ENCODE peak calls at places on chromosomes 3 and 15, in four cellular contexts. One of them, this sample, is unnamed.

GRCh38 chr3:66140763-66141372 is 79.9 kb upstream of the SLC25A26 start:
- DNase-seq in GM23248: peak; percentile 6
- DNase-seq in Calu3: peak; percentile 47
- DNase-seq in activated CD4-positive, alpha-beta T cell treated with anti-CD3 and anti-CD28 coated beads for 4 hours: no peak
- DNase-seq in this sample: no peak

GRCh38 chr15:82952156-82953081 is at the start of gene HOMER2:
- DNase-seq in GM23248: peak; percentile 69
- DNase-seq in Calu3: peak; percentile 68
- DNase-seq in activated CD4-positive, alpha-beta T cell treated with anti-CD3 and anti-CD28 coated beads for 4 hours: no peak
- DNase-seq in this sample: peak; percentile 27

GRCh38 chr3:148992027-148992634 is 791 bp downstream of the GYG1 start:
- DNase-seq in GM23248: peak; percentile 78
- DNase-seq in Calu3: peak; percentile 68
- DNase-seq in activated CD4-positive, alpha-beta T cell treated with anti-CD3 and anti-CD28 coated beads for 4 hours: peak; percentile 39
- DNase-seq in this sample: peak; percentile 27

GRCh38 chr3:50890688-50891344 is 216.1 kb downstream of the DOCK3 start:
- DNase-seq in GM23248: no peak
- DNase-seq in Calu3: no peak
- DNase-seq in activated CD4-positive, alpha-beta T cell treated with anti-CD3 and anti-CD28 coated beads for 4 hours: no peak
- DNase-seq in this sample: no peak

GRCh38 chr15:68281008-68281407 is 3.5 kb downstream of the FEM1B start:
- DNase-seq in GM23248: no peak
- DNase-seq in Calu3: no peak
- DNase-seq in activated CD4-positive, alpha-beta T cell treated with anti-CD3 and anti-CD28 coated beads for 4 hours: no peak
- DNase-seq in this sample: no peak

GRCh38 chr3:127721536-127721935 is 48.8 kb downstream of the ABTB1 start:
- DNase-seq in GM23248: no peak
- DNase-seq in Calu3: no peak
- DNase-seq in activated CD4-positive, alpha-beta T cell treated with anti-CD3 and anti-CD28 coated beads for 4 hours: no peak
- DNase-seq in this sample: no peak

GRCh38 chr3:172152869-172153268 is 113.5 kb downstream of the FNDC3B start:
- DNase-seq in GM23248: peak; percentile 87
- DNase-seq in Calu3: peak; percentile 55
- DNase-seq in activated CD4-positive, alpha-beta T cell treated with anti-CD3 and anti-CD28 coated beads for 4 hours: no peak
- DNase-seq in this sample: peak; percentile 32

GRCh38 chr3:40229411-40229810 is 80.1 kb upstream of the EIF1B start:
- DNase-seq in GM23248: no peak
- DNase-seq in Calu3: no peak
- DNase-seq in activated CD4-positive, alpha-beta T cell treated with anti-CD3 and anti-CD28 coated beads for 4 hours: no peak
- DNase-seq in this sample: no peak

GRCh38 chr3:36372534-36372935 is 7.8 kb upstream of the STAC start:
- DNase-seq in GM23248: peak; percentile 53
- DNase-seq in Calu3: no peak
- DNase-seq in activated CD4-positive, alpha-beta T cell treated with anti-CD3 and anti-CD28 coated beads for 4 hours: no peak
- DNase-seq in this sample: peak; percentile 50

GRCh38 chr15:80605591-80606150 is 89.4 kb upstream of the ABHD17C start:
- DNase-seq in GM23248: no peak
- DNase-seq in Calu3: no peak
- DNase-seq in activated CD4-positive, alpha-beta T cell treated with anti-CD3 and anti-CD28 coated beads for 4 hours: no peak
- DNase-seq in this sample: no peak

GRCh38 chr15:89442671-89443307 is 53.6 kb downstream of the RHCG start:
- DNase-seq in GM23248: peak; percentile 67
- DNase-seq in Calu3: peak; percentile 74
- DNase-seq in activated CD4-positive, alpha-beta T cell treated with anti-CD3 and anti-CD28 coated beads for 4 hours: no peak
- DNase-seq in this sample: peak; percentile 55

GRCh38 chr3:45524605-45525004 is 69.9 kb upstream of the LIMD1 start:
- DNase-seq in GM23248: peak; percentile 46
- DNase-seq in Calu3: no peak
- DNase-seq in activated CD4-positive, alpha-beta T cell treated with anti-CD3 and anti-CD28 coated beads for 4 hours: no peak
- DNase-seq in this sample: no peak

GRCh38 chr3:4821331-4821730 is 157.9 kb upstream of the BHLHE40 start:
- DNase-seq in GM23248: peak; percentile 26
- DNase-seq in Calu3: no peak
- DNase-seq in activated CD4-positive, alpha-beta T cell treated with anti-CD3 and anti-CD28 coated beads for 4 hours: peak; percentile 62
- DNase-seq in this sample: no peak

GRCh38 chr3:53938645-53939044 is 47.0 kb upstream of the SELENOK start:
- DNase-seq in GM23248: peak; percentile 74
- DNase-seq in Calu3: peak; percentile 58
- DNase-seq in activated CD4-positive, alpha-beta T cell treated with anti-CD3 and anti-CD28 coated beads for 4 hours: peak; percentile 22
- DNase-seq in this sample: peak; percentile 59

GRCh38 chr15:90413411-90414379 is 25.7 kb downstream of the IQGAP1 start:
- DNase-seq in GM23248: peak; percentile 54
- DNase-seq in Calu3: no peak
- DNase-seq in activated CD4-positive, alpha-beta T cell treated with anti-CD3 and anti-CD28 coated beads for 4 hours: no peak
- DNase-seq in this sample: peak; percentile 55

GRCh38 chr15:90904746-90905145 is 1.6 kb downstream of the MAN2A2 start:
- DNase-seq in GM23248: no peak
- DNase-seq in Calu3: no peak
- DNase-seq in activated CD4-positive, alpha-beta T cell treated with anti-CD3 and anti-CD28 coated beads for 4 hours: no peak
- DNase-seq in this sample: no peak

GRCh38 chr3:64399205-64399800 is 174.0 kb upstream of the PRICKLE2 start:
- DNase-seq in GM23248: peak; percentile 78
- DNase-seq in Calu3: peak; percentile 60
- DNase-seq in activated CD4-positive, alpha-beta T cell treated with anti-CD3 and anti-CD28 coated beads for 4 hours: no peak
- DNase-seq in this sample: peak; percentile 70

GRCh38 chr3:171494457-171495109 is 34.4 kb upstream of the TNIK start:
- DNase-seq in GM23248: no peak
- DNase-seq in Calu3: no peak
- DNase-seq in activated CD4-positive, alpha-beta T cell treated with anti-CD3 and anti-CD28 coated beads for 4 hours: no peak
- DNase-seq in this sample: no peak

GRCh38 chr3:122952509-122952908 is 75.1 kb downstream of the SEMA5B start:
- DNase-seq in GM23248: peak; percentile 17
- DNase-seq in Calu3: peak; percentile 43
- DNase-seq in activated CD4-positive, alpha-beta T cell treated with anti-CD3 and anti-CD28 coated beads for 4 hours: no peak
- DNase-seq in this sample: peak; percentile 87

GRCh38 chr3:138405486-138405885 is 28.9 kb upstream of the ESYT3 start:
- DNase-seq in GM23248: no peak
- DNase-seq in Calu3: no peak
- DNase-seq in activated CD4-positive, alpha-beta T cell treated with anti-CD3 and anti-CD28 coated beads for 4 hours: no peak
- DNase-seq in this sample: no peak

GRCh38 chr15:90680371-90680935 is 36.7 kb upstream of the BLM start:
- DNase-seq in GM23248: peak; percentile 97
- DNase-seq in Calu3: no peak
- DNase-seq in activated CD4-positive, alpha-beta T cell treated with anti-CD3 and anti-CD28 coated beads for 4 hours: no peak
- DNase-seq in this sample: peak; percentile 78

GRCh38 chr3:156768390-156768789 is 57.8 kb upstream of the LEKR1 start:
- DNase-seq in GM23248: no peak
- DNase-seq in Calu3: no peak
- DNase-seq in activated CD4-positive, alpha-beta T cell treated with anti-CD3 and anti-CD28 coated beads for 4 hours: no peak
- DNase-seq in this sample: no peak

GRCh38 chr3:59609967-59610366 is 560.1 kb upstream of the CFAP20DC start:
- DNase-seq in GM23248: peak; percentile 59
- DNase-seq in Calu3: no peak
- DNase-seq in activated CD4-positive, alpha-beta T cell treated with anti-CD3 and anti-CD28 coated beads for 4 hours: no peak
- DNase-seq in this sample: peak; percentile 37

GRCh38 chr15:73686781-73687256 is 2.6 kb downstream of the CD276 start:
- DNase-seq in GM23248: peak; percentile 98
- DNase-seq in Calu3: no peak
- DNase-seq in activated CD4-positive, alpha-beta T cell treated with anti-CD3 and anti-CD28 coated beads for 4 hours: no peak
- DNase-seq in this sample: peak; percentile 65

GRCh38 chr15:92636950-92637481 is 18.6 kb downstream of the FAM174B start:
- DNase-seq in GM23248: no peak
- DNase-seq in Calu3: peak; percentile 62
- DNase-seq in activated CD4-positive, alpha-beta T cell treated with anti-CD3 and anti-CD28 coated beads for 4 hours: no peak
- DNase-seq in this sample: peak; percentile 12

GRCh38 chr3:114035896-114036295 is 20.4 kb downstream of the CCDC191 start:
- DNase-seq in GM23248: peak; percentile 23
- DNase-seq in Calu3: no peak
- DNase-seq in activated CD4-positive, alpha-beta T cell treated with anti-CD3 and anti-CD28 coated beads for 4 hours: no peak
- DNase-seq in this sample: no peak

GRCh38 chr15:83243634-83244033 is 36.0 kb upstream of the HDGFL3 start:
- DNase-seq in GM23248: no peak
- DNase-seq in Calu3: no peak
- DNase-seq in activated CD4-positive, alpha-beta T cell treated with anti-CD3 and anti-CD28 coated beads for 4 hours: no peak
- DNase-seq in this sample: no peak

GRCh38 chr3:108602249-108602934 is 12.9 kb downstream of the DZIP3 start:
- DNase-seq in GM23248: no peak
- DNase-seq in Calu3: no peak
- DNase-seq in activated CD4-positive, alpha-beta T cell treated with anti-CD3 and anti-CD28 coated beads for 4 hours: peak; percentile 22
- DNase-seq in this sample: no peak

GRCh38 chr3:48858709-48859108 is 11.0 kb upstream of the PRKAR2A start:
- DNase-seq in GM23248: no peak
- DNase-seq in Calu3: no peak
- DNase-seq in activated CD4-positive, alpha-beta T cell treated with anti-CD3 and anti-CD28 coated beads for 4 hours: no peak
- DNase-seq in this sample: no peak